ENCODE peak calls at places on chromosomes 11 and 22, in eight cellular contexts. S, B, J, T, L, D, N and E are unnamed samples.

GRCh38 chr11:65078151-65078550 is 5.7 kb downstream of the CDCA5 start:
- DNase-seq in S (no peak), J (peak), L (peak), D (peak), B (peak), N (no peak), T (peak), E (peak)

GRCh38 chr11:19978668-19979518 is 181.4 kb downstream of the DBX1 start:
- DNase-seq in D (peak), L (no peak), N (no peak), S (no peak), T (no peak), B (peak), J (peak), E (no peak)

GRCh38 chr22:44130076-44130711 is 50.5 kb upstream of the PARVG start:
- DNase-seq in T (no peak), S (no peak), J (no peak), N (peak), D (no peak), B (no peak), L (no peak), E (no peak)

GRCh38 chr22:19476023-19476422 is 3.0 kb downstream of the UFD1 start:
- DNase-seq in T (no peak), S (no peak), B (no peak), L (no peak), N (no peak), J (no peak), D (no peak), E (no peak)

GRCh38 chr11:31106963-31107576 is 262.5 kb downstream of the DCDC1 start:
- DNase-seq in L (peak), T (peak), B (peak), N (peak), S (peak), D (no peak), J (peak), E (peak)

GRCh38 chr11:63837027-63837688 is 1.8 kb upstream of the MARK2 start:
- DNase-seq in L (peak), D (peak), J (peak), B (peak), S (peak), T (peak), N (peak), E (peak)

GRCh38 chr11:36492724-36493304 is 17.3 kb downstream of the TRAF6 start:
- DNase-seq in S (no peak), N (peak), L (no peak), B (no peak), D (peak), T (no peak), J (peak), E (no peak)

GRCh38 chr11:115162919-115163318 is 341.3 kb downstream of the CADM1 start:
- DNase-seq in B (no peak), T (no peak), J (no peak), S (no peak), L (no peak), D (no peak), N (no peak), E (no peak)

GRCh38 chr11:61754534-61755482 is 2.4 kb downstream of the MYRF start:
- DNase-seq in N (no peak), B (peak), S (no peak), L (no peak), J (no peak), D (no peak), T (peak), E (no peak)

GRCh38 chr11:71581826-71582225 is 849 bp downstream of the KRTAP5-11 start:
- DNase-seq in D (no peak), S (no peak), B (no peak), L (no peak), T (no peak), J (no peak), N (no peak), E (no peak)

GRCh38 chr11:12440565-12440964 is 63.2 kb downstream of the PARVA start:
- DNase-seq in J (no peak), S (no peak), B (no peak), T (no peak), D (no peak), L (no peak), N (no peak), E (no peak)

GRCh38 chr11:57751676-57752253 is at the start of gene BTBD18:
- DNase-seq in S (peak), N (peak), L (no peak), T (no peak), B (peak), J (peak), D (peak), E (no peak)

GRCh38 chr11:77047007-77047927 is 13.1 kb downstream of the B3GNT6 start:
- DNase-seq in B (peak), J (peak), N (peak), T (peak), L (peak), S (peak), D (peak), E (no peak)

GRCh38 chr11:11980200-11980599 is 28.2 kb downstream of the DKK3 start:
- DNase-seq in D (no peak), L (peak), N (no peak), S (no peak), B (no peak), T (no peak), J (no peak), E (no peak)

GRCh38 chr22:36419177-36419911 is 31.6 kb upstream of the MYH9 start:
- DNase-seq in L (no peak), D (peak), T (no peak), S (no peak), B (no peak), N (peak), J (peak), E (no peak)